ENCODE peak calls at places on chromosomes 1 and 21, in four cellular contexts. One of them, this sample, is unnamed.
A peak's percentile ranks its signal among the peaks of the same experiment; 100 is the strongest.

GRCh38 chr21:45466330-45467220 is 61.6 kb downstream of the COL18A1 start:
- DNase-seq in WTC11: no peak
- DNase-seq in K562: no peak
- DNase-seq in HepG2: no peak
- DNase-seq in this sample: no peak

GRCh38 chr1:243263824-243264223 is 8.0 kb downstream of the SDCCAG8 start:
- DNase-seq in WTC11: no peak
- DNase-seq in K562: peak; percentile 47
- DNase-seq in HepG2: no peak
- DNase-seq in this sample: no peak

GRCh38 chr21:43939443-43940328 is 72.4 kb upstream of the TRAPPC10 start:
- DNase-seq in WTC11: no peak
- DNase-seq in K562: no peak
- DNase-seq in HepG2: no peak
- DNase-seq in this sample: no peak

GRCh38 chr1:38062361-38063288 is 16.0 kb upstream of the POU3F1 start:
- DNase-seq in WTC11: no peak
- DNase-seq in K562: no peak
- DNase-seq in HepG2: no peak
- DNase-seq in this sample: no peak

GRCh38 chr1:11397151-11397902 is 81.6 kb upstream of the DISP3 start:
- DNase-seq in WTC11: no peak
- DNase-seq in K562: no peak
- DNase-seq in HepG2: no peak
- DNase-seq in this sample: no peak

GRCh38 chr1:53249706-53250105 is 11.4 kb upstream of the MAGOH start:
- DNase-seq in WTC11: no peak
- DNase-seq in K562: no peak
- DNase-seq in HepG2: no peak
- DNase-seq in this sample: no peak

GRCh38 chr21:45572783-45573451 is 30.7 kb upstream of the SLC19A1 start:
- DNase-seq in WTC11: no peak
- DNase-seq in K562: no peak
- DNase-seq in HepG2: no peak
- DNase-seq in this sample: no peak

GRCh38 chr21:26170471-26171309 is at the start of gene APP:
- DNase-seq in WTC11: peak; percentile 85
- DNase-seq in K562: peak; percentile 48
- DNase-seq in HepG2: peak; percentile 31
- DNase-seq in this sample: peak; percentile 95

GRCh38 chr1:108893141-108893530 is 16.4 kb downstream of the GPSM2 start:
- DNase-seq in WTC11: no peak
- DNase-seq in K562: no peak
- DNase-seq in HepG2: no peak
- DNase-seq in this sample: no peak

GRCh38 chr1:99728494-99729235 is 37.8 kb downstream of the FRRS1 start:
- DNase-seq in WTC11: peak; percentile 27
- DNase-seq in K562: peak; percentile 21
- DNase-seq in HepG2: peak; percentile 56
- DNase-seq in this sample: peak; percentile 69

GRCh38 chr1:50656931-50657330 is 233.7 kb upstream of the DMRTA2 start:
- DNase-seq in WTC11: no peak
- DNase-seq in K562: no peak
- DNase-seq in HepG2: no peak
- DNase-seq in this sample: no peak

GRCh38 chr21:45255381-45256020 is 32.2 kb downstream of the POFUT2 start:
- DNase-seq in WTC11: no peak
- DNase-seq in K562: peak; percentile 59
- DNase-seq in HepG2: peak; percentile 20
- DNase-seq in this sample: no peak

GRCh38 chr1:55088413-55088812 is 49.1 kb downstream of the PCSK9 start:
- DNase-seq in WTC11: no peak
- DNase-seq in K562: no peak
- DNase-seq in HepG2: no peak
- DNase-seq in this sample: no peak

GRCh38 chr1:147757015-147757990 is 3.1 kb downstream of the GJA5 start:
- DNase-seq in WTC11: no peak
- DNase-seq in K562: no peak
- DNase-seq in HepG2: no peak
- DNase-seq in this sample: no peak

GRCh38 chr1:16248603-16249534 is 11.9 kb upstream of the CPLANE2 start:
- DNase-seq in WTC11: no peak
- DNase-seq in K562: peak; percentile 90
- DNase-seq in HepG2: no peak
- DNase-seq in this sample: peak; percentile 33

GRCh38 chr1:234235373-234235772 is 137.9 kb upstream of the COA6 start:
- DNase-seq in WTC11: no peak
- DNase-seq in K562: no peak
- DNase-seq in HepG2: peak; percentile 48
- DNase-seq in this sample: no peak

GRCh38 chr1:160629286-160630210 is 17.3 kb downstream of the SLAMF1 start:
- DNase-seq in WTC11: no peak
- DNase-seq in K562: no peak
- DNase-seq in HepG2: no peak
- DNase-seq in this sample: no peak

GRCh38 chr1:67463298-67463960 is 33.2 kb upstream of the SERBP1 start:
- DNase-seq in WTC11: peak; percentile 35
- DNase-seq in K562: no peak
- DNase-seq in HepG2: no peak
- DNase-seq in this sample: no peak

DNA sequence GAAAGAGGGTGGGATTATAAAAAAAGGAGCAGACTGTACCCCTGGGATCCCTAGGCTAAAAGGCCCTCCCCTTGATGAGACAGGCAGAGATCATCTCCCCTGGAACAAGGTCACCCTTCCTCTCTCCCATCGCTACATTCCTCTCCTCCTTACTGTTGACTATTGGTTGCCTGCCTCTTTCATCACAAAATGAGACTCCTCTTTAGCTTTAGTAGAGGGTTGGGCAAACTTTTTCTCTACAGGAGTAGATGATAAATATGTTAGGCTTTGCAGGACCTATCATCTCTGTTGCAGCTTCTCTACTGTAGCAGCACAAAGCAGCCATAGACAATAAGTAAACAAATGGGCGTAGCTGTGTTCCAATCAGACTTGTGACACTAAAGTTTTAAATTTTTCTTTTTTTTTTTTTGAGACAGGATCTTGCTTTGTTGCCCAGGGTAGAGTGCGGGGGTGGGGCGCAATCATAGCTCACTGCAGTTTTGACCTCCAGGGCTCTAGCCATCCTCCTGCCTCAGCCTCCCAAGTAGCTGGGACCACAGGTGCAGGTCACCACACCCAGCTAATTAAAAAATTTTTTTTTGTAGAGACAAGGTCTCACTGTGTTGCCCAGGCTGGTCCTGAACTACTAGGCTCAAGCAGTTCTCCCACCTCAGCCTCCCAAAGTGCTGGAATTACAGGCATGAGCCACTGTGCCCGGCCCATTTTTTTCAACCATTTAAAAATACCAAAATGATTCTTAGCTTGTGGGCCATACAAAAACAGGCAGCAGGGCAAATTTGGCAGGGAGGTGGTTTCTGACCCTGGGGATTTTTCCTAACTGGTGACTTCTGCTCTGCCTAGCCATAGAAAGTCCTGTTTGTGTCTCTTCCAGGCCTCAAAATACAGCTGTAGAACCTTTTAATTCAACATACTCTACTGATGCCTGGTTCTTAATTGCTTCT is 15.1 kb downstream of the MCL1 start:
- DNase-seq in WTC11: no peak
- DNase-seq in K562: no peak
- DNase-seq in HepG2: peak; percentile 78
- DNase-seq in this sample: no peak
- TF ChIP-seq ELF4 in WTC11: no peak
- TF ChIP-seq ELF4 in K562: no peak
- TF ChIP-seq ELF4 in HepG2: no peak
- TF ChIP-seq ELF4 in this sample: no peak

DNA sequence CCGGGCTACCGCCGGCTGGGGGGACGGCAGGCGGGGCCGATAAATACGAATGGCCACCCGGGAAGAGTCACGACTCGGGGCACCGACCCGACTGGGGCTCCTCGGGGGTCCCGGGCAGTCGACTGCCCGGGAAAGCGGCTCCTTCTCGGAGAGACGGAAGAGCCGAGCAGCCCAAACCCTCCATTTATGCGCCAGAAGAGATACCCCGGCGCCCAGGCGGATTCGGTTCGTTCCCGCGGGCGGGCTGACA is 410 bp downstream of the SYNJ1 start:
- DNase-seq in WTC11: no peak
- DNase-seq in K562: no peak
- DNase-seq in HepG2: no peak
- DNase-seq in this sample: no peak
- TF ChIP-seq ELF4 in WTC11: no peak
- TF ChIP-seq ELF4 in K562: no peak
- TF ChIP-seq ELF4 in HepG2: no peak
- TF ChIP-seq ELF4 in this sample: no peak

DNA sequence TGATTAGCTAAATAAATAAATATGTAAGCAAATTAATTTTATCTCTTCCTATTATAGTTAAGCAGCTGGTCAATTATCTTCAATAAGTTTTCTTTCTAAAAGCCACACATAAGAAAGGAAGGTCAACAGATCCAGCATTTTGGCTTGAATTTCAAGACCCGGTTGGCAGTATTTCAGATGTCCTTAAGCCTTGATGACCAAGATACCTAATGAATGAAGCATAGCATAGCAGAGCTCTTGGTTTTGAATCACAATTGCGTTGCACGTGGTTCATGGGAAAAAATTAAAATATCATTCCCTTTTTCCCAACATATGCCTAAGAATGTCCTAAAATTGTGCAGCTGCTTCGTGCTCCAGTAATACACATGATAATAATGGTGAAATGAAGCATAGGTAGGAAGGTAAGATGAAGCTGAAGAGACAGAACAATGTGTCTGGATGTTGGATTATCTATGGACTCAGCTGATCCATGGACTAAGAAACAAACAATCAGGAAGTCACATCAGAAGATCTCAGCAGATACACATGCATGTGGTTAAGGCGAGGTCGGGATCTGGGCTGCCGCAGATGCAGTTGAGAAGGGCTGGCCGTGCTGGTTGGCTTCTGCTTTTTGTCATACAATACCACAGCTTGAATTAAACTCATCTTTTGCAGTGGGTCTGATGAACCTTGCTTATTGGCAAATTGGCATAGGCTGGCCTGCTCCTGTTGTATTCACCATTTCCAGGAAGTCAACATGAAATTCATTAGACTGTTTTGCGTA is 284.9 kb upstream of the RUNX1 start:
- DNase-seq in WTC11: no peak
- DNase-seq in K562: no peak
- DNase-seq in HepG2: no peak
- DNase-seq in this sample: no peak
- TF ChIP-seq ELF4 in WTC11: no peak
- TF ChIP-seq ELF4 in K562: no peak
- TF ChIP-seq ELF4 in HepG2: no peak
- TF ChIP-seq ELF4 in this sample: no peak

GRCh38 chr1:22903113-22903512 is 69.6 kb downstream of the LACTBL1 start:
- DNase-seq in WTC11: no peak
- DNase-seq in K562: no peak
- DNase-seq in HepG2: no peak
- DNase-seq in this sample: no peak

GRCh38 chr1:22895357-22895756 is 77.3 kb downstream of the LACTBL1 start:
- DNase-seq in WTC11: no peak
- DNase-seq in K562: no peak
- DNase-seq in HepG2: no peak
- DNase-seq in this sample: no peak

GRCh38 chr1:22896184-22896583 is 76.5 kb downstream of the LACTBL1 start:
- DNase-seq in WTC11: no peak
- DNase-seq in K562: no peak
- DNase-seq in HepG2: no peak
- DNase-seq in this sample: no peak

GRCh38 chr1:22900451-22900850 is 72.2 kb downstream of the LACTBL1 start:
- DNase-seq in WTC11: no peak
- DNase-seq in K562: no peak
- DNase-seq in HepG2: no peak
- DNase-seq in this sample: no peak
- TF ChIP-seq ELF4 in WTC11: no peak
- TF ChIP-seq ELF4 in K562: no peak
- TF ChIP-seq ELF4 in HepG2: no peak
- TF ChIP-seq ELF4 in this sample: no peak

GRCh38 chr1:173914366-173914871 is 2.7 kb downstream of the SERPINC1 start:
- DNase-seq in WTC11: peak; percentile 58
- DNase-seq in K562: peak; percentile 81
- DNase-seq in HepG2: peak; percentile 44
- DNase-seq in this sample: peak; percentile 73
- TF ChIP-seq ELF4 in WTC11: no peak
- TF ChIP-seq ELF4 in K562: no peak
- TF ChIP-seq ELF4 in HepG2: no peak
- TF ChIP-seq ELF4 in this sample: no peak

This sample was measured in HEK293T.